ENCODE peak calls at places on chromosomes 3 and 15, in six cellular contexts. One of them, this sample, is unnamed.

GRCh38 chr15:68683551-68683950 is 104.8 kb downstream of the CORO2B start:
- DNase-seq in CD8-positive, alpha-beta T cell: no peak
- DNase-seq in IMR-90: no peak
- DNase-seq in breast epithelium: no peak
- DNase-seq in GM12864: no peak
- DNase-seq in HCT116: no peak
- DNase-seq in this sample: no peak

GRCh38 chr3:130968231-130968630 is 58.4 kb downstream of the ASTE1 start:
- DNase-seq in breast epithelium: no peak
- DNase-seq in IMR-90: peak; percentile 77
- DNase-seq in GM12864: no peak
- DNase-seq in CD8-positive, alpha-beta T cell: no peak
- DNase-seq in HCT116: no peak
- DNase-seq in this sample: no peak

GRCh38 chr15:61871926-61872522 is 188.2 kb downstream of the VPS13C start:
- DNase-seq in breast epithelium: no peak
- DNase-seq in IMR-90: peak; percentile 20
- DNase-seq in HCT116: peak; percentile 12
- DNase-seq in GM12864: no peak
- DNase-seq in CD8-positive, alpha-beta T cell: no peak
- DNase-seq in this sample: no peak

GRCh38 chr3:18951333-18951732 is 197.0 kb upstream of the KCNH8 start:
- DNase-seq in CD8-positive, alpha-beta T cell: no peak
- DNase-seq in GM12864: no peak
- DNase-seq in breast epithelium: no peak
- DNase-seq in HCT116: no peak
- DNase-seq in IMR-90: no peak
- DNase-seq in this sample: no peak

GRCh38 chr15:29978411-29979382 is 104.1 kb upstream of the GOLGA8J start:
- DNase-seq in IMR-90: no peak
- DNase-seq in CD8-positive, alpha-beta T cell: no peak
- DNase-seq in GM12864: no peak
- DNase-seq in breast epithelium: no peak
- DNase-seq in HCT116: no peak
- DNase-seq in this sample: no peak

GRCh38 chr15:29123171-29123570 is 146.5 kb downstream of the NSMCE3 start:
- DNase-seq in GM12864: no peak
- DNase-seq in IMR-90: no peak
- DNase-seq in CD8-positive, alpha-beta T cell: no peak
- DNase-seq in HCT116: no peak
- DNase-seq in breast epithelium: no peak
- DNase-seq in this sample: no peak

GRCh38 chr15:100778831-100779288 is 100.8 kb upstream of the ALDH1A3 start:
- DNase-seq in HCT116: no peak
- DNase-seq in CD8-positive, alpha-beta T cell: no peak
- DNase-seq in GM12864: no peak
- DNase-seq in breast epithelium: peak; percentile 9
- DNase-seq in IMR-90: no peak
- DNase-seq in this sample: no peak

GRCh38 chr3:140995881-140996280 is 54.2 kb downstream of the SLC25A36 start:
- DNase-seq in GM12864: no peak
- DNase-seq in CD8-positive, alpha-beta T cell: no peak
- DNase-seq in HCT116: no peak
- DNase-seq in IMR-90: no peak
- DNase-seq in breast epithelium: no peak
- DNase-seq in this sample: no peak

GRCh38 chr3:19522305-19522704 is 374.0 kb downstream of the KCNH8 start:
- DNase-seq in breast epithelium: no peak
- DNase-seq in HCT116: no peak
- DNase-seq in CD8-positive, alpha-beta T cell: no peak
- DNase-seq in IMR-90: no peak
- DNase-seq in GM12864: no peak
- DNase-seq in this sample: no peak

GRCh38 chr3:188421151-188421821 is 267.3 kb downstream of the LPP start:
- DNase-seq in GM12864: no peak
- DNase-seq in IMR-90: peak; percentile 90
- DNase-seq in HCT116: no peak
- DNase-seq in breast epithelium: no peak
- DNase-seq in CD8-positive, alpha-beta T cell: no peak
- DNase-seq in this sample: no peak

GRCh38 chr3:182258538-182259177 is 534.6 kb upstream of the ATP11B start:
- DNase-seq in HCT116: peak; percentile 31
- DNase-seq in IMR-90: no peak
- DNase-seq in breast epithelium: no peak
- DNase-seq in GM12864: no peak
- DNase-seq in CD8-positive, alpha-beta T cell: no peak
- DNase-seq in this sample: no peak

GRCh38 chr3:174776123-174776522 is 83.0 kb upstream of the NAALADL2 start:
- DNase-seq in breast epithelium: no peak
- DNase-seq in HCT116: no peak
- DNase-seq in CD8-positive, alpha-beta T cell: no peak
- DNase-seq in GM12864: no peak
- DNase-seq in IMR-90: peak; percentile 71
- DNase-seq in this sample: no peak

GRCh38 chr15:57675481-57676181 is 30.9 kb upstream of the POLR2M start:
- DNase-seq in breast epithelium: no peak
- DNase-seq in HCT116: no peak
- DNase-seq in IMR-90: no peak
- DNase-seq in CD8-positive, alpha-beta T cell: no peak
- DNase-seq in GM12864: no peak
- DNase-seq in this sample: no peak

DNA sequence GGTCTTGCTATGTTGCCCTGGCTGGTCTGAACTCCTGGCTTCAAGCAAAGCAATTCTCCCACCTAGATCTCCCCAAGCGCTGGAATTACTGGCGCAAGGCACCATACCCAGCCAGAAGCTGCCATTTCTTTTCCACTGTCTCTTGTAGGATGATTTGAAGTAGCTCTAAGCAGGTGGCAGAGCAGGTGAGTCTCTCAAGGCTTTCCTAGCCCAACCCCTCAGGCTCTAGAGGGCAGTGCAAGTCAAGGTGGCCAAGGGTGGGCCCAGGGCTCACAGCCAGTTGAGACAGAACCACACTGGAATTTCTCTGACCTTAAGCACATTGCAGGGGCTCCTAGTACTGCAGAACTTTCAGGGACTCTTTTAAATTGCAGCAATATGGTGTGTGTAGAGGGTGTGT is 15.6 kb upstream of the DAG1 start:
- DNase-seq in CD8-positive, alpha-beta T cell: no peak
- DNase-seq in HCT116: peak; percentile 52
- DNase-seq in breast epithelium: no peak
- DNase-seq in IMR-90: no peak
- DNase-seq in GM12864: no peak
- DNase-seq in this sample: no peak
- TF ChIP-seq CTCF in CD8-positive, alpha-beta T cell: no peak
- TF ChIP-seq CTCF in HCT116: peak; percentile 74
- TF ChIP-seq CTCF in breast epithelium: no peak
- TF ChIP-seq CTCF in IMR-90: no peak
- TF ChIP-seq CTCF in GM12864: peak; percentile 31
- TF ChIP-seq CTCF in this sample: no peak

GRCh38 chr3:191220908-191221307 is 21.9 kb downstream of the OSTN start:
- DNase-seq in CD8-positive, alpha-beta T cell: no peak
- DNase-seq in HCT116: peak; percentile 12
- DNase-seq in breast epithelium: no peak
- DNase-seq in IMR-90: no peak
- DNase-seq in GM12864: no peak
- DNase-seq in this sample: no peak
- TF ChIP-seq CTCF in CD8-positive, alpha-beta T cell: no peak
- TF ChIP-seq CTCF in HCT116: peak; percentile 20
- TF ChIP-seq CTCF in breast epithelium: no peak
- TF ChIP-seq CTCF in IMR-90: no peak
- TF ChIP-seq CTCF in GM12864: no peak
- TF ChIP-seq CTCF in this sample: no peak

GRCh38 chr3:171145866-171146265 is 119.3 kb upstream of the SLC2A2 start:
- DNase-seq in IMR-90: no peak
- DNase-seq in HCT116: no peak
- DNase-seq in GM12864: no peak
- DNase-seq in breast epithelium: no peak
- DNase-seq in CD8-positive, alpha-beta T cell: no peak
- DNase-seq in this sample: no peak

GRCh38 chr3:171138027-171138426 is 111.5 kb upstream of the SLC2A2 start:
- DNase-seq in HCT116: no peak
- DNase-seq in breast epithelium: no peak
- DNase-seq in IMR-90: no peak
- DNase-seq in CD8-positive, alpha-beta T cell: no peak
- DNase-seq in GM12864: no peak
- DNase-seq in this sample: no peak

GRCh38 chr3:171140246-171140645 is 113.7 kb upstream of the SLC2A2 start:
- DNase-seq in GM12864: no peak
- DNase-seq in HCT116: no peak
- DNase-seq in CD8-positive, alpha-beta T cell: no peak
- DNase-seq in IMR-90: no peak
- DNase-seq in breast epithelium: no peak
- DNase-seq in this sample: no peak

GRCh38 chr3:171142985-171143384 is 116.5 kb upstream of the SLC2A2 start:
- DNase-seq in IMR-90: peak; percentile 46
- DNase-seq in CD8-positive, alpha-beta T cell: no peak
- DNase-seq in GM12864: no peak
- DNase-seq in breast epithelium: peak; percentile 31
- DNase-seq in HCT116: no peak
- DNase-seq in this sample: no peak
- TF ChIP-seq CTCF in IMR-90: no peak
- TF ChIP-seq CTCF in CD8-positive, alpha-beta T cell: no peak
- TF ChIP-seq CTCF in GM12864: no peak
- TF ChIP-seq CTCF in breast epithelium: no peak
- TF ChIP-seq CTCF in HCT116: no peak
- TF ChIP-seq CTCF in this sample: no peak

DNA sequence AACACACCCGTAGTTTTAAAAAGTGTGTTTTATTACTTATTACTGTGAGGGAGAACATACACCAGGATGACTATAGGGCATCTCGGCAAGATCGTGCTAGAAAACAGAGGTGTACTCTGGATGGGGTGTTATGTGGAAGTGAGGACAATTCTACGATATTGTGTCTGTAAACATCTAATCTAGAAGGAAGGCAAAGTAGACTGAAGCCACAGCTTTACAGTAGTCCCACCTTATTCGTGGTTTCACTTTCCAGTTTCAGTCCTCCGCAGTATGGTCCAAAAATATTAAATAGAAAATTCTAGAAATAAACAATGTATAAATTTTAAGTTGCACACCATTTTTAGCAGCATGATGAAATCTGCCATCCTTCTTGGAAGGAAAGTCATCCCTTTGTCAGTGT is 277.9 kb downstream of the UNC13C start:
- DNase-seq in breast epithelium: no peak
- DNase-seq in IMR-90: no peak
- DNase-seq in CD8-positive, alpha-beta T cell: no peak
- DNase-seq in HCT116: no peak
- DNase-seq in GM12864: no peak
- DNase-seq in this sample: no peak
- TF ChIP-seq CTCF in breast epithelium: no peak
- TF ChIP-seq CTCF in IMR-90: no peak
- TF ChIP-seq CTCF in CD8-positive, alpha-beta T cell: no peak
- TF ChIP-seq CTCF in HCT116: no peak
- TF ChIP-seq CTCF in GM12864: no peak
- TF ChIP-seq CTCF in this sample: no peak